ENCODE peak calls at places on chromosomes 11 and 22, in nine cellular contexts. R is esophagus squamous epithelium; V is ELR; D is stimulated activated CD4-positive, alpha-beta T cell treated with anti-CD3 and anti-CD28 coated beads, Interleukin-4, amount 100 ng/mL, for 48 hours; H is ureter; C is Daoy; N is fibroblast of lung; W is NCI-H446; L is cardiac fibroblast. S is an unnamed sample.

GRCh38 chr11:69919659-69920499 is 100.7 kb upstream of the FGF3 start:
- DNase-seq in V (no peak), W (no peak), L (no peak), D (no peak), R (no peak), N (no peak), H (no peak), C (no peak), S (peak; percentile 72)

GRCh38 chr11:107750313-107750712 is 38.5 kb upstream of the SLN start:
- DNase-seq in L (no peak), N (no peak), R (no peak), W (no peak), V (no peak), H (no peak), C (no peak), D (no peak), S (no peak)

GRCh38 chr11:103609117-103610066 is 427.0 kb upstream of the DDI1 start:
- DNase-seq in C (peak; percentile 55), V (peak; percentile 97), D (no peak), H (no peak), L (peak; percentile 97), R (no peak), W (peak; percentile 16), N (peak; percentile 97), S (no peak)

GRCh38 chr11:47443028-47443700 is 5.8 kb downstream of the RAPSN start:
- DNase-seq in R (no peak), L (no peak), V (no peak), D (no peak), C (no peak), H (no peak), N (no peak), W (peak; percentile 25), S (no peak)

GRCh38 chr22:43118953-43119458 is 8.5 kb downstream of the BIK start:
- DNase-seq in L (no peak), C (no peak), N (no peak), W (no peak), D (no peak), V (no peak), R (no peak), H (no peak), S (no peak)

GRCh38 chr11:85698195-85698594 is 12.2 kb upstream of the CCDC89 start:
- DNase-seq in W (no peak), D (no peak), R (no peak), N (no peak), V (no peak), H (no peak), C (no peak), L (no peak), S (no peak)

GRCh38 chr22:37088750-37089408 is 20.6 kb downstream of the TMPRSS6 start:
- DNase-seq in V (no peak), L (no peak), H (no peak), D (no peak), C (no peak), W (no peak), R (no peak), N (no peak), S (no peak)

GRCh38 chr11:111719379-111719778 is 46.8 kb downstream of the PPP2R1B start:
- DNase-seq in H (no peak), L (no peak), D (no peak), R (no peak), W (no peak), C (no peak), V (peak; percentile 57), N (peak; percentile 74), S (no peak)

GRCh38 chr11:72519220-72519881 is 85.0 kb upstream of the CLPB start:
- DNase-seq in D (no peak), W (no peak), R (no peak), C (peak; percentile 21), N (no peak), L (no peak), H (no peak), V (peak; percentile 37), S (no peak)

GRCh38 chr11:115629456-115630015 is 125.3 kb upstream of the CADM1 start:
- DNase-seq in D (no peak), N (no peak), V (no peak), L (no peak), R (no peak), C (no peak), W (no peak), H (no peak), S (no peak)

GRCh38 chr11:118152552-118153471 is at the start of gene SCN4B:
- DNase-seq in L (peak; percentile 56), N (peak; percentile 65), D (peak; percentile 17), V (peak; percentile 47), R (no peak), C (peak; percentile 79), W (peak; percentile 63), H (peak; percentile 60), S (no peak)

GRCh38 chr11:72930011-72930410 is 115.8 kb downstream of the ATG16L2 start:
- DNase-seq in C (peak; percentile 7), N (peak; percentile 69), D (no peak), R (no peak), V (no peak), W (peak; percentile 50), L (peak; percentile 65), H (no peak), S (no peak)

GRCh38 chr11:78576549-78577097 is 2.0 kb upstream of the NARS2 start:
- DNase-seq in W (no peak), C (no peak), N (no peak), V (no peak), R (no peak), H (no peak), D (no peak), L (no peak), S (no peak)

GRCh38 chr11:118133816-118134215 is 18.8 kb downstream of the SCN4B start:
- DNase-seq in N (no peak), L (no peak), H (no peak), W (no peak), R (no peak), V (no peak), D (no peak), C (no peak), S (no peak)

S was measured in coronary artery.